ENCODE peak calls at places on chromosomes 3 and 15, in nine cellular contexts. U is transverse colon, C is body of pancreas, P is stomach, X is bronchial epithelial cell, Z is lower leg skin, R is fibroblast of pulmonary artery, M is RWPE2, G is GM06990. S is an unnamed sample.

GRCh38 chr3:37712918-37713819 is 148.5 kb upstream of the CTDSPL start:
- DNase-seq in U (no peak), C (no peak), P (no peak), X (peak), Z (no peak), R (peak), M (no peak), G (no peak), S (no peak)

GRCh38 chr3:167653750-167654149 is at the start of gene WDR49:
- DNase-seq in U (no peak), C (peak), P (no peak), X (no peak), Z (no peak), R (peak), M (no peak), G (no peak), S (no peak)

GRCh38 chr3:171494457-171495109 is 34.4 kb upstream of the TNIK start:
- DNase-seq in U (no peak), C (no peak), P (no peak), X (no peak), Z (no peak), R (no peak), M (no peak), G (no peak), S (no peak)

GRCh38 chr3:81744366-81744765 is 17.1 kb downstream of the GBE1 start:
- DNase-seq in U (no peak), C (peak), P (no peak), X (peak), Z (peak), R (peak), M (no peak), G (no peak), S (peak)

GRCh38 chr3:102790742-102791141 is 355.9 kb downstream of the ZPLD1 start:
- DNase-seq in U (no peak), C (no peak), P (no peak), X (peak), Z (no peak), R (no peak), M (no peak), G (no peak), S (no peak)

GRCh38 chr15:92226020-92226612 is 167.6 kb upstream of the ST8SIA2 start:
- DNase-seq in U (no peak), C (peak), P (no peak), X (peak), Z (no peak), R (peak), M (no peak), G (no peak), S (no peak)

GRCh38 chr3:63353383-63353782 is 75.3 kb downstream of the SYNPR start:
- DNase-seq in U (no peak), C (no peak), P (no peak), X (peak), Z (no peak), R (peak), M (no peak), G (no peak), S (no peak)

GRCh38 chr3:175434591-175434990 is 575.5 kb downstream of the NAALADL2 start:
- DNase-seq in U (no peak), C (no peak), P (no peak), X (no peak), Z (no peak), R (no peak), M (no peak), G (no peak), S (no peak)

GRCh38 chr3:62013931-62014330 is 359.4 kb downstream of the FEZF2 start:
- DNase-seq in U (no peak), C (no peak), P (no peak), X (no peak), Z (no peak), R (no peak), M (no peak), G (no peak), S (no peak)

GRCh38 chr15:90001683-90002427 is 731 bp downstream of the ZNF710 start:
- DNase-seq in U (peak), C (peak), P (peak), X (no peak), Z (no peak), R (peak), M (peak), G (peak), S (peak)

GRCh38 chr15:42584031-42584765 is 8.8 kb downstream of the STARD9 start:
- DNase-seq in U (no peak), C (no peak), P (no peak), X (no peak), Z (no peak), R (no peak), M (no peak), G (no peak), S (no peak)

DNA sequence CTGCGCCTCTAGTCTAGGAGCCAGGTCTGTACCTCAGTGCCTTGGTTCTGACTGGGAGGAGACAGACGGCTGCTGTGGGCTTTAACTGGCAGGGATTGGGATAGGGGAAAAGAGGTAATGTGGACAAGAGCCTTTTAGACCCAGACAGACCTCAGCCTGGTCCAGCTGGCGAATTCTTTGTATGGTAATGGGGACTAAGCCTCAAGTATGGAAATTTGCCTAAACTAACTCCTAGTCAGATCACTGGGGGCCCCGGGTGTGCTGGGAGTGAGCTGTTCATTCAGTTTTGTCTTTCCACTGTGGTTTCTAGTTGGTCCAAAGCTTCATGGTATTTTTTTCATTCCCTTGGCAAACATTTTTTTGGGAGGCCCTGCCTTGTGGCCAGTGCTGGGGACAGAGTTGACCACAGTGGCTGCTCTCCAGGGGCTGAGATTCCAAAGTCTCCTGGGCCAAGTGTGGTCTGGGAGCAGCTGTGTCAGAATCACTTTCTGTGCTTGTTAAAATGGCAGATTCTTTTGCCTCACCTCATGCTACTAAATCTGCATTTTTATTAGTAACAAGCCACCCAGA is 261.4 kb upstream of the C2CD4B start:
- DNase-seq in U (no peak), C (no peak), P (no peak), X (no peak), Z (no peak), R (no peak), M (no peak), G (no peak), S (no peak)
- H3K4me3 ChIP-seq in U (no peak), C (no peak), P (no peak), X (no peak), Z (no peak), R (no peak), M (no peak), G (no peak), S (no peak)

GRCh38 chr15:55917881-55918296 is 75.5 kb downstream of the NEDD4 start:
- DNase-seq in U (peak), C (peak), P (peak), X (peak), Z (no peak), R (peak), M (no peak), G (no peak), S (no peak)
- TF ChIP-seq CTCF in U (peak), C (peak), P (peak), X (peak), Z (no peak), R (peak), M (peak), G (peak), S (peak)

GRCh38 chr15:78065973-78066946 is 11.3 kb downstream of the TBC1D2B start:
- DNase-seq in U (no peak), C (no peak), P (no peak), X (no peak), Z (no peak), R (no peak), M (no peak), G (peak), S (no peak)
- H3K4me3 ChIP-seq in U (no peak), C (no peak), P (no peak), X (no peak), Z (no peak), R (no peak), M (no peak), G (peak), S (no peak)

DNA sequence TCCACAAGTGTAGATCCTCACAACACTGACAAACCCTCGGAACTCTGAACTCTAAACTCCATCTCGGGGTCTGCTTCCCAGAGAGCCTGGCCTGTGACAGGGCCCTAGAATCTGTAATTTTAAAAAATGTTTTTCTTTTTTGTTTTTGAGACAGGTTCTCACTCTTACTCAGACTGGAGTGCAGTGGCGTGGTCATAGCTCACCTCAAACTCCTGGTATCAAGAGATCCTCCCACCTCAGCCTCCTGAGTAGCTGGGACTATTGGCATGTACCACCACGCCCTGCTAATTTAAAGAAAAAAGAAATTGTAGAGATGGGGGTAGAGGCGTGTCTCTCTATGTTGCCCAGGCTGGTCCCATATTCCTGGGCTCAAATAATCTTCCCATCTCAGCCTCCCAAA is 26.2 kb downstream of the CRABP1 start:
- DNase-seq in U (no peak), C (no peak), P (no peak), X (no peak), Z (no peak), R (no peak), M (no peak), G (no peak), S (no peak)
- TF ChIP-seq CTCF in U (no peak), C (no peak), P (no peak), X (no peak), Z (no peak), R (no peak), M (no peak), G (no peak), S (no peak)

DNA sequence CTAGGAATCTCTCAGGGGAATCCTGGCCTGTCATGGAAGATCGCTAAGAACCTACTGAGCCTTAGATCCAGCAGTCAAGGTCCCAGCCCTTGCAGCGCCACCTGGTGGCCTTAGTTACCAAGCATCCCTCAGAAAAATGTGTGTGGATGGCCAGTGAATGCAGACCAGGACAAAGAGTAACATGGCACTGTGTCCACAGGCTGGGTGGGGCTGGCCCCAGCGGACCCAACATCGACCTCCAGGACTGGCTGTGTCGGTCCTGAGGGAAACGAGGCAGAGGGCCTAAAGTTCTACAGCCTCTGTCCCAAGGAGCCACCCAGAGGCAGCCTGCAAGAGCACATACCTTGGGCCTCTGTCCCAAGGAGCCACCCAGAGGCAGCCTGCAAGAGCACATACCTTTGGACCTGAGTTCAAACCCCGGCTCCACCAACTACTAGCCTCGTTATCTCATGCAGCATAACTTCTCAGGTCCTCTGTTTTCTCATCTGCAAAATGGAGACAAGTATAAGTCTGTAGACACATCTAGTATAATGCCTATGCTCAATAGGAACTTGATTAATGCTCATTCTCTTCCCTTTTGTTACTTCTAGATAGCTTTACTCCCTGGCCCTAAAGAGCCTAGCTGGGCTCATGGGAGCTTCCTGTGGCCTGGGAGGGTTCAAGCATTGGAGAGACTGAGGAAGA is 57.5 kb upstream of the HERC1 start:
- DNase-seq in U (peak), C (peak), P (peak), X (peak), Z (peak), R (peak), M (no peak), G (peak), S (peak)
- H3K4me3 ChIP-seq in U (no peak), C (no peak), P (no peak), X (no peak), Z (no peak), R (no peak), M (no peak), G (no peak), S (no peak)

S was measured in lung.